ENCODE peak calls at places on chromosomes 12 and 14, in nine cellular contexts. M is retina, D is transverse colon, G is C1 segment of cervical spinal cord, P is HEK293T, C is suprapubic skin, H is AG04450, E is left cardiac atrium, Y is tibial artery. B is an unnamed sample.

GRCh38 chr12:7142057-7142644 is 12.0 kb downstream of the CLSTN3 start:
- DNase-seq in H (no peak), G (no peak), M (peak), Y (no peak), D (peak), C (no peak), P (peak), E (no peak), B (peak)

GRCh38 chr12:42504049-42504448 is 85.5 kb downstream of the PRICKLE1 start:
- DNase-seq in M (no peak), D (no peak), P (peak), Y (no peak), C (no peak), G (no peak), H (no peak), E (no peak), B (peak)

GRCh38 chr12:32134144-32134888 is 27.7 kb downstream of the BICD1 start:
- DNase-seq in C (no peak), Y (no peak), M (no peak), P (no peak), H (no peak), G (no peak), E (no peak), D (peak), B (no peak)

GRCh38 chr12:119841433-119842210 is 35.5 kb downstream of the CIT start:
- DNase-seq in E (no peak), P (no peak), C (no peak), G (no peak), D (no peak), M (no peak), H (no peak), Y (no peak), B (no peak)

GRCh38 chr14:69643430-69644200 is 32.2 kb downstream of the SUSD6 start:
- DNase-seq in P (no peak), M (no peak), G (no peak), C (no peak), D (peak), Y (no peak), E (peak), H (no peak), B (peak)

GRCh38 chr12:89821901-89822300 is 113.3 kb upstream of the ATP2B1 start:
- DNase-seq in G (no peak), C (no peak), P (no peak), E (no peak), D (no peak), M (no peak), Y (no peak), H (no peak), B (no peak)

GRCh38 chr12:23426328-23426727 is 523.1 kb downstream of the SOX5 start:
- DNase-seq in P (no peak), M (no peak), D (no peak), E (no peak), Y (no peak), C (no peak), H (no peak), G (no peak), B (no peak)

GRCh38 chr12:64687816-64688599 is 71.2 kb downstream of the GNS start:
- DNase-seq in H (no peak), G (no peak), Y (peak), M (no peak), P (no peak), E (no peak), C (no peak), D (no peak), B (no peak)

GRCh38 chr12:22118206-22118605 is 72.2 kb downstream of the CMAS start:
- DNase-seq in P (no peak), H (no peak), E (no peak), Y (no peak), G (no peak), M (no peak), D (no peak), C (no peak), B (no peak)

GRCh38 chr12:114936148-114937099 is 252.4 kb upstream of the TBX3 start:
- DNase-seq in D (no peak), P (no peak), E (no peak), C (no peak), Y (no peak), M (no peak), H (no peak), G (no peak), B (no peak)

GRCh38 chr14:27243360-27243759 is 645.5 kb upstream of the NOVA1 start:
- DNase-seq in P (no peak), E (no peak), C (no peak), G (no peak), Y (no peak), H (no peak), D (no peak), M (no peak), B (no peak)

GRCh38 chr14:104201063-104201462 is 62.7 kb downstream of the KIF26A start:
- DNase-seq in M (no peak), C (no peak), D (no peak), P (no peak), G (no peak), Y (no peak), H (no peak), E (no peak), B (no peak)

GRCh38 chr12:78684419-78684818 is 180.2 kb upstream of the SYT1 start:
- DNase-seq in P (no peak), E (no peak), Y (no peak), D (no peak), H (no peak), C (no peak), M (no peak), G (no peak), B (no peak)

GRCh38 chr14:100590726-100591452 is 3.7 kb upstream of the BEGAIN start:
- DNase-seq in Y (peak), H (no peak), G (no peak), E (peak), D (peak), P (no peak), C (no peak), M (peak), B (no peak)

GRCh38 chr14:99169776-99170356 is 102.1 kb downstream of the BCL11B start:
- DNase-seq in Y (no peak), C (peak), H (no peak), P (no peak), G (no peak), M (no peak), D (no peak), E (no peak), B (no peak)

GRCh38 chr12:1797991-1798733 is 22.2 kb upstream of the LRTM2 start:
- DNase-seq in P (no peak), C (peak), D (no peak), Y (peak), E (no peak), G (no peak), M (no peak), H (no peak), B (no peak)

GRCh38 chr14:72715215-72715909 is 178.5 kb downstream of the DPF3 start:
- DNase-seq in G (no peak), D (no peak), H (no peak), Y (peak), E (peak), P (no peak), M (no peak), C (no peak), B (no peak)

GRCh38 chr14:89270439-89271227 is 146.4 kb downstream of the FOXN3 start:
- DNase-seq in D (peak), H (no peak), M (no peak), G (no peak), C (no peak), P (no peak), E (no peak), Y (no peak), B (peak)

GRCh38 chr12:79689041-79689476 is 1.7 kb downstream of the PAWR start:
- DNase-seq in M (no peak), G (no peak), P (no peak), D (no peak), H (no peak), E (no peak), C (no peak), Y (no peak), B (no peak)

GRCh38 chr14:64728106-64728505 is 23.9 kb downstream of the PLEKHG3 start:
- DNase-seq in P (no peak), H (no peak), C (no peak), Y (peak), E (peak), D (no peak), M (no peak), G (no peak), B (peak)

GRCh38 chr12:95959107-95959506 is 16.0 kb downstream of the AMDHD1 start:
- DNase-seq in C (no peak), P (peak), Y (no peak), H (no peak), M (no peak), E (no peak), G (no peak), D (no peak), B (no peak)

GRCh38 chr12:20463920-20464524 is 95.7 kb downstream of the PDE3A start:
- DNase-seq in H (no peak), Y (no peak), C (no peak), D (no peak), E (no peak), M (no peak), P (no peak), G (no peak), B (no peak)

GRCh38 chr14:105050551-105050897 is 14.7 kb downstream of the GPR132 start:
- DNase-seq in G (no peak), Y (no peak), C (no peak), E (peak), H (no peak), M (no peak), D (peak), P (no peak), B (peak)

GRCh38 chr12:124705545-124706138 is 138.2 kb upstream of the NCOR2 start:
- DNase-seq in P (no peak), E (no peak), M (peak), Y (no peak), G (no peak), C (no peak), D (no peak), H (no peak), B (no peak)

GRCh38 chr12:22100952-22101748 is 55.1 kb downstream of the CMAS start:
- DNase-seq in C (no peak), D (peak), G (no peak), H (peak), E (peak), M (peak), P (no peak), Y (no peak), B (no peak)